ENCODE peak calls at places on chromosomes 11 and 22, in eight cellular contexts. One of them, this sample, is unnamed.

GRCh38 chr11:71321433-71322191 is 69.2 kb upstream of the SHANK2 start:
- DNase-seq in brain microvascular endothelial cell: no peak
- DNase-seq in stimulated activated CD4-positive, alpha-beta T cell treated with anti-CD3 and anti-CD28 coated beads, TNF-alpha, amount 100 ng/mL, for 4 hours: no peak
- DNase-seq in HTR-8/SVneo: no peak
- DNase-seq in thoracic aorta: no peak
- DNase-seq in stimulated activated CD8-positive, alpha-beta memory T cell treated with anti-CD3 and anti-CD28 coated beads, Interleukin-15, amount 100 ng/mL, for 1 hour: no peak
- DNase-seq in GM04503: no peak
- DNase-seq in kidney: no peak
- DNase-seq in this sample: no peak

GRCh38 chr22:49619301-49619700 is 208.4 kb downstream of the BRD1 start:
- DNase-seq in stimulated activated CD4-positive, alpha-beta T cell treated with anti-CD3 and anti-CD28 coated beads, TNF-alpha, amount 100 ng/mL, for 4 hours: no peak
- DNase-seq in HTR-8/SVneo: no peak
- DNase-seq in brain microvascular endothelial cell: no peak
- DNase-seq in thoracic aorta: no peak
- DNase-seq in kidney: no peak
- DNase-seq in stimulated activated CD8-positive, alpha-beta memory T cell treated with anti-CD3 and anti-CD28 coated beads, Interleukin-15, amount 100 ng/mL, for 1 hour: no peak
- DNase-seq in GM04503: no peak
- DNase-seq in this sample: no peak

GRCh38 chr11:59356561-59356960 is 2.1 kb upstream of the OR5AN1 start:
- DNase-seq in thoracic aorta: no peak
- DNase-seq in GM04503: no peak
- DNase-seq in HTR-8/SVneo: no peak
- DNase-seq in kidney: no peak
- DNase-seq in brain microvascular endothelial cell: no peak
- DNase-seq in stimulated activated CD4-positive, alpha-beta T cell treated with anti-CD3 and anti-CD28 coated beads, TNF-alpha, amount 100 ng/mL, for 4 hours: no peak
- DNase-seq in stimulated activated CD8-positive, alpha-beta memory T cell treated with anti-CD3 and anti-CD28 coated beads, Interleukin-15, amount 100 ng/mL, for 1 hour: no peak
- DNase-seq in this sample: no peak

GRCh38 chr22:50610581-50610980 is 10.0 kb downstream of the MAPK8IP2 start:
- DNase-seq in brain microvascular endothelial cell: no peak
- DNase-seq in thoracic aorta: no peak
- DNase-seq in kidney: no peak
- DNase-seq in HTR-8/SVneo: no peak
- DNase-seq in GM04503: no peak
- DNase-seq in stimulated activated CD8-positive, alpha-beta memory T cell treated with anti-CD3 and anti-CD28 coated beads, Interleukin-15, amount 100 ng/mL, for 1 hour: no peak
- DNase-seq in stimulated activated CD4-positive, alpha-beta T cell treated with anti-CD3 and anti-CD28 coated beads, TNF-alpha, amount 100 ng/mL, for 4 hours: no peak
- DNase-seq in this sample: no peak

GRCh38 chr11:41431784-41432183 is 27.7 kb downstream of the LRRC4C start:
- DNase-seq in brain microvascular endothelial cell: no peak
- DNase-seq in kidney: no peak
- DNase-seq in stimulated activated CD4-positive, alpha-beta T cell treated with anti-CD3 and anti-CD28 coated beads, TNF-alpha, amount 100 ng/mL, for 4 hours: no peak
- DNase-seq in stimulated activated CD8-positive, alpha-beta memory T cell treated with anti-CD3 and anti-CD28 coated beads, Interleukin-15, amount 100 ng/mL, for 1 hour: no peak
- DNase-seq in HTR-8/SVneo: no peak
- DNase-seq in GM04503: no peak
- DNase-seq in thoracic aorta: no peak
- DNase-seq in this sample: peak

GRCh38 chr11:94175545-94175944 is 46.9 kb downstream of the PANX1 start:
- DNase-seq in kidney: no peak
- DNase-seq in stimulated activated CD8-positive, alpha-beta memory T cell treated with anti-CD3 and anti-CD28 coated beads, Interleukin-15, amount 100 ng/mL, for 1 hour: no peak
- DNase-seq in brain microvascular endothelial cell: peak
- DNase-seq in HTR-8/SVneo: no peak
- DNase-seq in thoracic aorta: peak
- DNase-seq in stimulated activated CD4-positive, alpha-beta T cell treated with anti-CD3 and anti-CD28 coated beads, TNF-alpha, amount 100 ng/mL, for 4 hours: no peak
- DNase-seq in GM04503: peak
- DNase-seq in this sample: no peak

GRCh38 chr11:69084371-69084770 is 35.6 kb downstream of the TPCN2 start:
- DNase-seq in GM04503: no peak
- DNase-seq in stimulated activated CD4-positive, alpha-beta T cell treated with anti-CD3 and anti-CD28 coated beads, TNF-alpha, amount 100 ng/mL, for 4 hours: no peak
- DNase-seq in HTR-8/SVneo: no peak
- DNase-seq in brain microvascular endothelial cell: no peak
- DNase-seq in thoracic aorta: no peak
- DNase-seq in stimulated activated CD8-positive, alpha-beta memory T cell treated with anti-CD3 and anti-CD28 coated beads, Interleukin-15, amount 100 ng/mL, for 1 hour: no peak
- DNase-seq in kidney: no peak
- DNase-seq in this sample: no peak

GRCh38 chr11:114149689-114150407 is 90.3 kb downstream of the ZBTB16 start:
- DNase-seq in thoracic aorta: no peak
- DNase-seq in stimulated activated CD4-positive, alpha-beta T cell treated with anti-CD3 and anti-CD28 coated beads, TNF-alpha, amount 100 ng/mL, for 4 hours: no peak
- DNase-seq in HTR-8/SVneo: no peak
- DNase-seq in stimulated activated CD8-positive, alpha-beta memory T cell treated with anti-CD3 and anti-CD28 coated beads, Interleukin-15, amount 100 ng/mL, for 1 hour: no peak
- DNase-seq in kidney: no peak
- DNase-seq in brain microvascular endothelial cell: no peak
- DNase-seq in GM04503: no peak
- DNase-seq in this sample: no peak

GRCh38 chr11:109747839-109748238 is 325.8 kb downstream of the C11orf87 start:
- DNase-seq in brain microvascular endothelial cell: no peak
- DNase-seq in stimulated activated CD4-positive, alpha-beta T cell treated with anti-CD3 and anti-CD28 coated beads, TNF-alpha, amount 100 ng/mL, for 4 hours: no peak
- DNase-seq in thoracic aorta: no peak
- DNase-seq in GM04503: no peak
- DNase-seq in stimulated activated CD8-positive, alpha-beta memory T cell treated with anti-CD3 and anti-CD28 coated beads, Interleukin-15, amount 100 ng/mL, for 1 hour: no peak
- DNase-seq in HTR-8/SVneo: no peak
- DNase-seq in kidney: no peak
- DNase-seq in this sample: peak

GRCh38 chr11:46296520-46297448 is 19.3 kb downstream of the CREB3L1 start:
- DNase-seq in brain microvascular endothelial cell: peak
- DNase-seq in GM04503: no peak
- DNase-seq in thoracic aorta: no peak
- DNase-seq in stimulated activated CD8-positive, alpha-beta memory T cell treated with anti-CD3 and anti-CD28 coated beads, Interleukin-15, amount 100 ng/mL, for 1 hour: no peak
- DNase-seq in stimulated activated CD4-positive, alpha-beta T cell treated with anti-CD3 and anti-CD28 coated beads, TNF-alpha, amount 100 ng/mL, for 4 hours: no peak
- DNase-seq in HTR-8/SVneo: peak
- DNase-seq in kidney: peak
- DNase-seq in this sample: no peak

GRCh38 chr11:122690801-122691649 is 35.5 kb downstream of the UBASH3B start:
- DNase-seq in stimulated activated CD4-positive, alpha-beta T cell treated with anti-CD3 and anti-CD28 coated beads, TNF-alpha, amount 100 ng/mL, for 4 hours: no peak
- DNase-seq in thoracic aorta: no peak
- DNase-seq in brain microvascular endothelial cell: no peak
- DNase-seq in stimulated activated CD8-positive, alpha-beta memory T cell treated with anti-CD3 and anti-CD28 coated beads, Interleukin-15, amount 100 ng/mL, for 1 hour: no peak
- DNase-seq in HTR-8/SVneo: no peak
- DNase-seq in kidney: no peak
- DNase-seq in GM04503: no peak
- DNase-seq in this sample: no peak